ENCODE peak calls at places on chromosomes 5 and 9, in five cellular contexts. One of them, this sample, is unnamed.

GRCh38 chr5:5381259-5382006 is 41.0 kb upstream of the ICE1 start:
- DNase-seq in heart left ventricle: no peak
- DNase-seq in heart right ventricle: no peak
- DNase-seq in stomach: no peak
- DNase-seq in tibial artery: no peak
- DNase-seq in this sample: no peak

GRCh38 chr5:378301-378891 is 56.9 kb downstream of the AHRR start:
- DNase-seq in heart left ventricle: no peak
- DNase-seq in heart right ventricle: no peak
- DNase-seq in stomach: no peak
- DNase-seq in tibial artery: peak
- DNase-seq in this sample: peak

GRCh38 chr5:150107909-150108447 is 21.6 kb upstream of the CSF1R start:
- DNase-seq in heart left ventricle: no peak
- DNase-seq in heart right ventricle: no peak
- DNase-seq in stomach: peak
- DNase-seq in tibial artery: no peak
- DNase-seq in this sample: peak

GRCh38 chr9:122551371-122551770 is 1.5 kb upstream of the OR1N2 start:
- DNase-seq in heart left ventricle: no peak
- DNase-seq in heart right ventricle: no peak
- DNase-seq in stomach: no peak
- DNase-seq in tibial artery: no peak
- DNase-seq in this sample: no peak

GRCh38 chr5:21918451-21918850 is 934.7 kb downstream of the CDH12 start:
- DNase-seq in heart left ventricle: no peak
- DNase-seq in heart right ventricle: no peak
- DNase-seq in stomach: no peak
- DNase-seq in tibial artery: no peak
- DNase-seq in this sample: no peak

GRCh38 chr5:59506285-59506877 is 387.1 kb downstream of the PDE4D start:
- DNase-seq in heart left ventricle: no peak
- DNase-seq in heart right ventricle: no peak
- DNase-seq in stomach: no peak
- DNase-seq in tibial artery: no peak
- DNase-seq in this sample: no peak

GRCh38 chr9:71748280-71748743 is 20.0 kb downstream of the CEMIP2 start:
- DNase-seq in heart left ventricle: no peak
- DNase-seq in heart right ventricle: no peak
- DNase-seq in stomach: no peak
- DNase-seq in tibial artery: no peak
- DNase-seq in this sample: no peak

GRCh38 chr5:77012601-77013000 is 17.6 kb upstream of the AGGF1 start:
- DNase-seq in heart left ventricle: no peak
- DNase-seq in heart right ventricle: no peak
- DNase-seq in stomach: no peak
- DNase-seq in tibial artery: no peak
- DNase-seq in this sample: no peak

GRCh38 chr5:135843571-135844337 is 9.3 kb downstream of the SLC25A48 start:
- DNase-seq in heart left ventricle: no peak
- DNase-seq in heart right ventricle: no peak
- DNase-seq in stomach: no peak
- DNase-seq in tibial artery: peak
- DNase-seq in this sample: no peak

GRCh38 chr5:71862661-71863060 is 143.6 kb downstream of the CARTPT start:
- DNase-seq in heart left ventricle: no peak
- DNase-seq in heart right ventricle: no peak
- DNase-seq in stomach: no peak
- DNase-seq in tibial artery: no peak
- DNase-seq in this sample: no peak

GRCh38 chr9:129225815-129226214 is 47.8 kb upstream of the IER5L start:
- DNase-seq in heart left ventricle: peak
- DNase-seq in heart right ventricle: peak
- DNase-seq in stomach: peak
- DNase-seq in tibial artery: peak
- DNase-seq in this sample: peak

GRCh38 chr9:138072897-138073296 is 195.3 kb downstream of the CACNA1B start:
- DNase-seq in heart left ventricle: no peak
- DNase-seq in heart right ventricle: no peak
- DNase-seq in stomach: peak
- DNase-seq in tibial artery: peak
- DNase-seq in this sample: no peak

GRCh38 chr5:123670981-123671557 is 159.1 kb downstream of the CSNK1G3 start:
- DNase-seq in heart left ventricle: peak
- DNase-seq in heart right ventricle: peak
- DNase-seq in stomach: peak
- DNase-seq in tibial artery: no peak
- DNase-seq in this sample: no peak

GRCh38 chr5:141640698-141641097 is 3.9 kb downstream of the RELL2 start:
- DNase-seq in heart left ventricle: no peak
- DNase-seq in heart right ventricle: no peak
- DNase-seq in stomach: no peak
- DNase-seq in tibial artery: no peak
- DNase-seq in this sample: no peak

GRCh38 chr5:90477073-90477472 is 2.4 kb downstream of the POLR3G start:
- DNase-seq in heart left ventricle: no peak
- DNase-seq in heart right ventricle: no peak
- DNase-seq in stomach: no peak
- DNase-seq in tibial artery: no peak
- DNase-seq in this sample: no peak

GRCh38 chr5:163459465-163459887 is 426 bp downstream of the NUDCD2 start:
- DNase-seq in heart left ventricle: no peak
- DNase-seq in heart right ventricle: no peak
- DNase-seq in stomach: no peak
- DNase-seq in tibial artery: no peak
- DNase-seq in this sample: no peak

GRCh38 chr9:74783408-74783807 is 104.3 kb downstream of the TRPM6 start:
- DNase-seq in heart left ventricle: no peak
- DNase-seq in heart right ventricle: no peak
- DNase-seq in stomach: no peak
- DNase-seq in tibial artery: no peak
- DNase-seq in this sample: no peak

GRCh38 chr5:3325811-3326568 is 269.6 kb upstream of the IRX1 start:
- DNase-seq in heart left ventricle: no peak
- DNase-seq in heart right ventricle: no peak
- DNase-seq in stomach: no peak
- DNase-seq in tibial artery: no peak
- DNase-seq in this sample: no peak

GRCh38 chr5:132496631-132497487 is 6.3 kb upstream of the IRF1 start:
- DNase-seq in heart left ventricle: peak
- DNase-seq in heart right ventricle: peak
- DNase-seq in stomach: peak
- DNase-seq in tibial artery: peak
- DNase-seq in this sample: peak

GRCh38 chr9:106862946-106863740 is at the start of gene ZNF462:
- DNase-seq in heart left ventricle: peak
- DNase-seq in heart right ventricle: peak
- DNase-seq in stomach: no peak
- DNase-seq in tibial artery: peak
- DNase-seq in this sample: peak

GRCh38 chr9:130891699-130892502 is 4.7 kb downstream of the QRFP start:
- DNase-seq in heart left ventricle: no peak
- DNase-seq in heart right ventricle: no peak
- DNase-seq in stomach: no peak
- DNase-seq in tibial artery: no peak
- DNase-seq in this sample: no peak

GRCh38 chr5:175638305-175638704 is 19.6 kb upstream of the HRH2 start:
- DNase-seq in heart left ventricle: no peak
- DNase-seq in heart right ventricle: no peak
- DNase-seq in stomach: no peak
- DNase-seq in tibial artery: peak
- DNase-seq in this sample: no peak

GRCh38 chr5:179326176-179326997 is 18.9 kb downstream of the ADAMTS2 start:
- DNase-seq in heart left ventricle: peak
- DNase-seq in heart right ventricle: peak
- DNase-seq in stomach: no peak
- DNase-seq in tibial artery: peak
- DNase-seq in this sample: no peak

GRCh38 chr9:13436591-13436990 is 157.1 kb upstream of the MPDZ start:
- DNase-seq in heart left ventricle: no peak
- DNase-seq in heart right ventricle: no peak
- DNase-seq in stomach: no peak
- DNase-seq in tibial artery: no peak
- DNase-seq in this sample: no peak

GRCh38 chr5:110631236-110631635 is 95.2 kb downstream of the TMEM232 start:
- DNase-seq in heart left ventricle: no peak
- DNase-seq in heart right ventricle: no peak
- DNase-seq in stomach: no peak
- DNase-seq in tibial artery: no peak
- DNase-seq in this sample: no peak

GRCh38 chr5:110623875-110624274 is 102.6 kb downstream of the TMEM232 start:
- DNase-seq in heart left ventricle: no peak
- DNase-seq in heart right ventricle: no peak
- DNase-seq in stomach: no peak
- DNase-seq in tibial artery: no peak
- DNase-seq in this sample: no peak

GRCh38 chr5:110630350-110630749 is 96.1 kb downstream of the TMEM232 start:
- DNase-seq in heart left ventricle: no peak
- DNase-seq in heart right ventricle: no peak
- DNase-seq in stomach: no peak
- DNase-seq in tibial artery: no peak
- DNase-seq in this sample: no peak

DNA sequence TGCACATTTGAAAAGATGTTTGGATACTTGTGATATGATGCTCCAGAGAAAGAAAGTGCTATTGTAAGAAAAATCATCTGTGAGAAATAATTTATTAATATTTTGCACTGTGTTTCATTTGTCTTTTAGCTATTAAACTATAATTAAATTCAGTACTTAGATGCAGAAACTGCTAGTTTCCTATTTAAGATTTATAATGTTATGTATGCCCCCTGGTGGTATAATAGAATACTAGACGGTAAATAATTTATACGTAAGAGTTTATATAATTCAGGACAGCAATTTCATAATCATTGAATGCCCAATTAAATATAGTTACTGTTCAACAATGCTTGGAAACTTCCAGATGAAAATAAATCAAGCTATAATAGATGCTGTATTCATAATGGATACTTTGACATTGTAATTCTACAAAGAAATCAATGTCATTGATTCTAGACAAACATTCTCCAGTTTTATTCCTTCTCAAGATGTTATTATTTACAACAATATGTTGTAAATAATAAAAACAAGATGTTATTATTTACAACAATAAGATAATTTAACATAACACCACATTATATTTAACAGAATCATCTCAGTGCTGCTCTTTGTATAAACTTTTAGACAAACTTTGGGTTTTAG is 101.0 kb downstream of the TMEM232 start:
- DNase-seq in heart left ventricle: no peak
- DNase-seq in heart right ventricle: no peak
- DNase-seq in stomach: no peak
- DNase-seq in tibial artery: no peak
- DNase-seq in this sample: no peak
- TF ChIP-seq CTCF in heart left ventricle: peak
- TF ChIP-seq CTCF in heart right ventricle: peak
- TF ChIP-seq CTCF in stomach: no peak
- TF ChIP-seq CTCF in tibial artery: peak
- TF ChIP-seq CTCF in this sample: peak

DNA sequence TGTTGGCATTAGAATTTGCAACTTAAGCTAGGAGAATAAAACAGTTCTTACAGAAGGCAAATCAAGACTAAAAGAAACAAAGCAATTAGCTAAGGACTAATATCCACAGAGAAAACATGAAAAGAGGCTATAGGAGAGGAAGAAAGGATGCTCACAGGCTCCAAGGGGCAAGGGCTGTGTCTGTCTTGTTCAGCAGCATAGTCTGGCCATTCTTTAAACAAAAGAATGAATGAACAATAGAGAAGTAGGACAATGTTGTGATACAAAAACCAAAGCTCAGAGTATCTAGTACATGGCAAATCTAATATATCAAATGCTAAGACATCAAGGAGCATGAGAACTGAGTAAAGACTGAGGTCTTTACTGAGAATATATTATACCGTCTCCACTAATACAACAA is 39.5 kb downstream of the PLPP1 start:
- DNase-seq in heart left ventricle: no peak
- DNase-seq in heart right ventricle: no peak
- DNase-seq in stomach: no peak
- DNase-seq in tibial artery: no peak
- DNase-seq in this sample: no peak
- H3K27ac ChIP-seq in heart left ventricle: no peak
- H3K27ac ChIP-seq in heart right ventricle: no peak
- H3K27ac ChIP-seq in stomach: peak
- H3K27ac ChIP-seq in tibial artery: no peak
- H3K27ac ChIP-seq in this sample: no peak

GRCh38 chr9:6686396-6686795 is 40.9 kb upstream of the GLDC start:
- DNase-seq in heart left ventricle: no peak
- DNase-seq in heart right ventricle: peak
- DNase-seq in stomach: no peak
- DNase-seq in tibial artery: no peak
- DNase-seq in this sample: no peak
- TF ChIP-seq CTCF in heart left ventricle: peak
- TF ChIP-seq CTCF in heart right ventricle: no peak
- TF ChIP-seq CTCF in stomach: no peak
- TF ChIP-seq CTCF in tibial artery: no peak
- TF ChIP-seq CTCF in this sample: peak

GRCh38 chr9:124295097-124295794 is 37.5 kb downstream of the NEK6 start:
- DNase-seq in heart left ventricle: no peak
- DNase-seq in heart right ventricle: no peak
- DNase-seq in stomach: no peak
- DNase-seq in tibial artery: no peak
- DNase-seq in this sample: no peak

GRCh38 chr9:124297553-124297905 is 39.8 kb downstream of the NEK6 start:
- DNase-seq in heart left ventricle: peak
- DNase-seq in heart right ventricle: peak
- DNase-seq in stomach: peak
- DNase-seq in tibial artery: no peak
- DNase-seq in this sample: peak

GRCh38 chr9:124297915-124298645 is 40.3 kb downstream of the NEK6 start:
- DNase-seq in heart left ventricle: no peak
- DNase-seq in heart right ventricle: no peak
- DNase-seq in stomach: no peak
- DNase-seq in tibial artery: no peak
- DNase-seq in this sample: no peak

GRCh38 chr9:124296800-124297552 is 39.2 kb downstream of the NEK6 start:
- DNase-seq in heart left ventricle: no peak
- DNase-seq in heart right ventricle: no peak
- DNase-seq in stomach: no peak
- DNase-seq in tibial artery: no peak
- DNase-seq in this sample: no peak

DNA sequence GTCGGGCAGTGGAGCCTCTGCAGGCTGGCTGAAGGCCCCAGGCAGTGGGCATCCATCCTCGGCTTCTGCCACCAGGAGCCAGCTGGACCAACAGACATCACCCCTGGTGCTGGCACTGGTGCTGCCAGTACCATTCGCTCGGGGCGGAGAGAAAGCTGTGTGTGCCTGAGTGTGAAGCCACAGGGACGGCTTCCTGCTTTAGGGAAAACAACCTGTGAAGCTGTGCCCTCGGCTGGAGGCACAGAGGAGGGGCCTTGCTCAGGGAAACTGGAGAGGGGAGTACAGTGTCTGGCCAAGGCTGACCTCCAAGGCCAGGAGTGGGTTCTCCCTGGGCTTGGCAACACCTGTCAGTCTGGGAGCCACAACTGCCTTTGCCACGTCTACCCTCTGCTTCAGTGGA is 38.3 kb downstream of the NEK6 start:
- DNase-seq in heart left ventricle: no peak
- DNase-seq in heart right ventricle: no peak
- DNase-seq in stomach: no peak
- DNase-seq in tibial artery: no peak
- DNase-seq in this sample: no peak
- H3K27ac ChIP-seq in heart left ventricle: no peak
- H3K27ac ChIP-seq in heart right ventricle: no peak
- H3K27ac ChIP-seq in stomach: peak
- H3K27ac ChIP-seq in tibial artery: no peak
- H3K27ac ChIP-seq in this sample: no peak